ENCODE peak calls at places on chromosome 12, in ten cellular contexts. W is astrocyte; P is IMR-90; R is nucleus accumbens; Y is T-helper 22 cell; X is heart left ventricle; B is SK-N-SH; L is NCI-H69; C is stimulated activated CD4-positive, alpha-beta T cell treated with anti-CD3 and anti-CD28 coated beads, Interleukin-2, amount 100 ng/mL, for 24 hours; U is germinal center. G is an unnamed sample.

GRCh38 chr12:109744026-109744425 is 30.4 kb downstream of the FAM222A start:
- DNase-seq in W (no peak), P (no peak), R (no peak), Y (no peak), X (peak; percentile 17), B (peak; percentile 19), L (no peak), C (no peak), U (no peak), G (peak; percentile 34)

GRCh38 chr12:6313326-6313940 is 3.0 kb downstream of the PLEKHG6 start:
- DNase-seq in W (no peak), P (no peak), R (no peak), Y (no peak), X (no peak), B (no peak), L (no peak), C (no peak), U (no peak), G (no peak)

GRCh38 chr12:118498171-118498570 is 121.8 kb downstream of the SUDS3 start:
- DNase-seq in W (no peak), P (no peak), R (no peak), Y (no peak), X (peak; percentile 50), B (no peak), L (no peak), C (no peak), U (no peak), G (no peak)

GRCh38 chr12:851913-852312 is 97.6 kb downstream of the RAD52 start:
- DNase-seq in W (peak; percentile 77), P (peak; percentile 86), R (no peak), Y (no peak), X (no peak), B (no peak), L (no peak), C (no peak), U (no peak), G (no peak)

GRCh38 chr12:24975425-24975824 is 26.5 kb upstream of the BCAT1 start:
- DNase-seq in W (peak; percentile 46), P (no peak), R (no peak), Y (no peak), X (no peak), B (peak; percentile 28), L (peak; percentile 75), C (no peak), U (no peak), G (no peak)

GRCh38 chr12:60487284-60487683 is 891.5 kb downstream of the SLC16A7 start:
- DNase-seq in W (no peak), P (no peak), R (no peak), Y (no peak), X (no peak), B (no peak), L (no peak), C (no peak), U (no peak), G (no peak)

GRCh38 chr12:132544498-132544897 is 54.5 kb downstream of the FBRSL1 start:
- DNase-seq in W (no peak), P (no peak), R (no peak), Y (no peak), X (no peak), B (no peak), L (no peak), C (no peak), U (no peak), G (no peak)

GRCh38 chr12:1523558-1524050 is 70.8 kb downstream of the FBXL14 start:
- DNase-seq in W (no peak), P (no peak), R (no peak), Y (no peak), X (no peak), B (no peak), L (no peak), C (no peak), U (no peak), G (no peak)

GRCh38 chr12:106487664-106488063 is 95.1 kb upstream of the RFX4 start:
- DNase-seq in W (no peak), P (no peak), R (no peak), Y (no peak), X (no peak), B (no peak), L (peak; percentile 16), C (no peak), U (no peak), G (no peak)

GRCh38 chr12:92628476-92628875 is 74.3 kb upstream of the PLEKHG7 start:
- DNase-seq in W (peak; percentile 71), P (peak; percentile 87), R (no peak), Y (no peak), X (no peak), B (no peak), L (no peak), C (no peak), U (no peak), G (no peak)

GRCh38 chr12:132522586-132523380 is 32.8 kb downstream of the FBRSL1 start:
- DNase-seq in W (no peak), P (no peak), R (no peak), Y (no peak), X (no peak), B (no peak), L (peak; percentile 66), C (no peak), U (no peak), G (no peak)

GRCh38 chr12:40733871-40734270 is 41.6 kb downstream of the CNTN1 start:
- DNase-seq in W (no peak), P (no peak), R (no peak), Y (no peak), X (no peak), B (peak; percentile 16), L (peak; percentile 92), C (no peak), U (no peak), G (no peak)

GRCh38 chr12:109157986-109158385 is 41.6 kb downstream of the ACACB start:
- DNase-seq in W (no peak), P (no peak), R (no peak), Y (no peak), X (no peak), B (peak; percentile 26), L (no peak), C (no peak), U (no peak), G (no peak)

GRCh38 chr12:47772738-47773061 is 338 bp upstream of the SLC48A1 start:
- DNase-seq in W (no peak), P (no peak), R (no peak), Y (no peak), X (no peak), B (no peak), L (no peak), C (no peak), U (no peak), G (no peak)

GRCh38 chr12:1773937-1774655 is 46.3 kb upstream of the LRTM2 start:
- DNase-seq in W (no peak), P (peak; percentile 11), R (no peak), Y (no peak), X (no peak), B (no peak), L (no peak), C (no peak), U (no peak), G (no peak)

GRCh38 chr12:124441443-124442190 is 125.8 kb downstream of the NCOR2 start:
- DNase-seq in W (peak; percentile 98), P (peak; percentile 92), R (no peak), Y (no peak), X (no peak), B (no peak), L (no peak), C (no peak), U (no peak), G (no peak)

GRCh38 chr12:42978718-42979117 is 389.2 kb upstream of the PRICKLE1 start:
- DNase-seq in W (no peak), P (no peak), R (no peak), Y (no peak), X (no peak), B (no peak), L (no peak), C (no peak), U (no peak), G (no peak)

GRCh38 chr12:51951843-51952722 is 584 bp downstream of the ACVR1B start:
- DNase-seq in W (no peak), P (no peak), R (no peak), Y (no peak), X (peak; percentile 46), B (peak; percentile 30), L (peak; percentile 79), C (peak; percentile 32), U (no peak), G (peak; percentile 74)

GRCh38 chr12:91877461-91878230 is 268.0 kb downstream of the BTG1 start:
- DNase-seq in W (no peak), P (no peak), R (no peak), Y (peak; percentile 62), X (no peak), B (no peak), L (peak; percentile 67), C (peak; percentile 20), U (no peak), G (no peak)

GRCh38 chr12:54592316-54592715 is 3.9 kb upstream of the PPP1R1A start:
- DNase-seq in W (no peak), P (peak; percentile 1), R (no peak), Y (no peak), X (no peak), B (no peak), L (no peak), C (no peak), U (no peak), G (no peak)

GRCh38 chr12:76023069-76023690 is 8.4 kb downstream of the PHLDA1 start:
- DNase-seq in W (no peak), P (no peak), R (no peak), Y (no peak), X (no peak), B (no peak), L (no peak), C (no peak), U (no peak), G (no peak)

GRCh38 chr12:101021911-101022388 is 188.1 kb downstream of the SLC5A8 start:
- DNase-seq in W (peak; percentile 97), P (peak; percentile 90), R (no peak), Y (no peak), X (no peak), B (no peak), L (no peak), C (no peak), U (no peak), G (no peak)

GRCh38 chr12:63276537-63277365 is 125.8 kb upstream of the AVPR1A start:
- DNase-seq in W (no peak), P (peak; percentile 4), R (no peak), Y (no peak), X (no peak), B (peak; percentile 5), L (peak; percentile 81), C (peak; percentile 6), U (no peak), G (no peak)

GRCh38 chr12:41462312-41462711 is 274.2 kb downstream of the PDZRN4 start:
- DNase-seq in W (no peak), P (no peak), R (no peak), Y (no peak), X (no peak), B (no peak), L (no peak), C (no peak), U (no peak), G (no peak)

GRCh38 chr12:57235012-57235727 is 5.7 kb downstream of the SHMT2 start:
- DNase-seq in W (no peak), P (peak; percentile 60), R (no peak), Y (no peak), X (peak; percentile 87), B (peak; percentile 63), L (peak; percentile 98), C (peak; percentile 28), U (no peak), G (peak; percentile 79)

GRCh38 chr12:83092101-83092500 is 405.4 kb downstream of the TMTC2 start:
- DNase-seq in W (no peak), P (no peak), R (no peak), Y (no peak), X (no peak), B (no peak), L (peak; percentile 94), C (no peak), U (no peak), G (no peak)

GRCh38 chr12:41936333-41936732 is 208.3 kb downstream of the GXYLT1 start:
- DNase-seq in W (no peak), P (no peak), R (no peak), Y (no peak), X (no peak), B (no peak), L (no peak), C (no peak), U (no peak), G (no peak)

GRCh38 chr12:104121001-104121400 is 17.0 kb downstream of the NFYB start:
- DNase-seq in W (peak; percentile 77), P (peak; percentile 78), R (no peak), Y (no peak), X (no peak), B (no peak), L (no peak), C (no peak), U (no peak), G (no peak)